ENCODE peak calls at places on chromosomes 6 and 20, in eight cellular contexts. K is NCI-H460; U is activated CD4-positive, alpha-beta T cell treated with anti-CD3 and anti-CD28 coated beads, Interleukin-2, amount 10 ng/mL, durations not matched to agents 7 days and 5 days; J is PC-3; B is midbrain; Q is B cell; O is activated effector memory CD4-positive, alpha-beta T cell treated with anti-CD3 and anti-CD28 coated beads, Interleukin-2, amount 50 U/mL, for 16 hours; A is Kasumi-1. P is an unnamed sample.

GRCh38 chr20:10007747-10008146 is 27.0 kb upstream of the ANKEF1 start:
- DNase-seq in A (no peak), K (no peak), Q (no peak), O (no peak), J (no peak), U (no peak), B (no peak), P (no peak)

GRCh38 chr20:37902504-37903313 is at the start of gene VSTM2L:
- DNase-seq in B (no peak), Q (peak; percentile 69), A (no peak), K (no peak), J (peak; percentile 72), U (no peak), O (no peak), P (no peak)

GRCh38 chr6:53793318-53793975 is 1.4 kb upstream of the LRRC1 start:
- DNase-seq in O (peak; percentile 75), J (peak; percentile 86), U (peak; percentile 51), A (peak; percentile 90), K (peak; percentile 31), Q (peak; percentile 31), B (peak; percentile 30), P (no peak)

GRCh38 chr6:142946924-142947701 is 2.1 kb upstream of the HIVEP2 start:
- DNase-seq in U (peak; percentile 61), K (no peak), B (peak; percentile 67), Q (peak; percentile 91), O (peak; percentile 94), J (peak; percentile 34), A (no peak), P (peak; percentile 55)

GRCh38 chr6:125868252-125868651 is 77.5 kb downstream of the NCOA7 start:
- DNase-seq in A (no peak), Q (no peak), U (no peak), O (no peak), K (no peak), B (peak; percentile 53), J (peak; percentile 11), P (no peak)

GRCh38 chr6:138577151-138577915 is 78.0 kb upstream of the NHSL1 start:
- DNase-seq in A (no peak), Q (no peak), J (no peak), U (no peak), B (no peak), K (no peak), O (no peak), P (no peak)

GRCh38 chr6:132498638-132499037 is 14.3 kb downstream of the STX7 start:
- DNase-seq in J (no peak), U (no peak), K (no peak), B (no peak), O (no peak), Q (no peak), A (no peak), P (no peak)

GRCh38 chr6:161168281-161168891 is 105.5 kb downstream of the AGPAT4 start:
- DNase-seq in O (no peak), A (no peak), B (peak; percentile 18), K (peak; percentile 64), Q (no peak), U (no peak), J (peak; percentile 96), P (no peak)

GRCh38 chr6:30234361-30234760 is 21.2 kb upstream of the TRIM26 start:
- DNase-seq in J (no peak), Q (no peak), O (no peak), A (no peak), U (no peak), B (no peak), K (no peak), P (no peak)

GRCh38 chr6:106751501-106752252 is 122.3 kb downstream of the QRSL1 start:
- DNase-seq in Q (no peak), A (no peak), B (no peak), K (no peak), U (no peak), O (no peak), J (peak; percentile 95), P (no peak)

GRCh38 chr20:36676701-36677421 is 30.9 kb upstream of the SLA2 start:
- DNase-seq in K (no peak), Q (no peak), A (no peak), O (no peak), B (no peak), J (no peak), U (no peak), P (no peak)

GRCh38 chr6:37516076-37516919 is 16.6 kb upstream of the CCDC167 start:
- DNase-seq in J (peak; percentile 82), B (peak; percentile 80), K (no peak), Q (peak; percentile 76), O (peak; percentile 96), A (no peak), U (peak; percentile 94), P (peak; percentile 69)

GRCh38 chr6:170080828-170081368 is 210.0 kb downstream of the DLL1 start:
- DNase-seq in A (no peak), O (peak; percentile 50), U (no peak), K (no peak), B (peak; percentile 24), Q (no peak), J (no peak), P (no peak)

GRCh38 chr6:147262943-147263342 is 58.7 kb downstream of the STXBP5 start:
- DNase-seq in A (no peak), U (no peak), Q (no peak), J (no peak), O (no peak), B (no peak), K (no peak), P (no peak)

GRCh38 chr6:33314943-33315752 is 1.3 kb upstream of the TAPBP start:
- DNase-seq in K (no peak), O (peak; percentile 71), B (no peak), U (no peak), A (no peak), J (peak; percentile 40), Q (no peak), P (no peak)

GRCh38 chr20:4007383-4008025 is 7.9 kb downstream of the RNF24 start:
- DNase-seq in Q (no peak), U (no peak), O (no peak), B (no peak), A (no peak), K (no peak), J (no peak), P (no peak)

GRCh38 chr6:139881728-139882211 is 507.3 kb upstream of the CITED2 start:
- DNase-seq in K (peak; percentile 36), Q (peak; percentile 22), B (peak; percentile 25), A (peak; percentile 42), O (no peak), U (peak; percentile 23), J (peak; percentile 54), P (no peak)

GRCh38 chr20:38126146-38126912 is 38.7 kb downstream of the TGM2 start:
- DNase-seq in J (no peak), A (no peak), K (no peak), U (no peak), O (peak; percentile 45), Q (no peak), B (no peak), P (no peak)

GRCh38 chr6:135410856-135411255 is 86.7 kb downstream of the AHI1 start:
- DNase-seq in O (no peak), K (no peak), A (no peak), U (no peak), J (no peak), Q (no peak), B (no peak), P (no peak)

GRCh38 chr6:56594699-56595098 is 48.0 kb downstream of the DST start:
- DNase-seq in Q (no peak), A (no peak), B (no peak), K (no peak), O (no peak), U (no peak), J (no peak), P (no peak)

GRCh38 chr6:139474145-139475108 is 100.0 kb upstream of the CITED2 start:
- DNase-seq in K (no peak), B (no peak), A (no peak), U (no peak), Q (no peak), J (no peak), O (no peak), P (no peak)

GRCh38 chr6:135088232-135088760 is 33.7 kb upstream of the HBS1L start:
- DNase-seq in J (no peak), O (no peak), B (no peak), U (no peak), A (no peak), Q (no peak), K (no peak), P (no peak)

GRCh38 chr20:14445310-14445709 is 107.9 kb upstream of the FLRT3 start:
- DNase-seq in J (peak; percentile 87), U (no peak), K (no peak), B (no peak), A (no peak), O (no peak), Q (no peak), P (no peak)

GRCh38 chr20:46286977-46287376 is 21.3 kb downstream of the CDH22 start:
- DNase-seq in J (no peak), B (no peak), O (no peak), U (no peak), A (no peak), K (no peak), Q (no peak), P (no peak)

GRCh38 chr6:3232017-3232838 is 4.8 kb upstream of the TUBB2B start:
- DNase-seq in O (no peak), Q (no peak), B (peak; percentile 66), U (no peak), J (no peak), A (no peak), K (no peak), P (no peak)

GRCh38 chr6:5930143-5930770 is 76.5 kb downstream of the NRN1 start:
- DNase-seq in A (no peak), B (no peak), O (no peak), K (no peak), J (no peak), U (no peak), Q (no peak), P (no peak)

GRCh38 chr20:56400001-56400640 is 7.7 kb downstream of the CSTF1 start:
- DNase-seq in Q (peak; percentile 54), O (peak; percentile 80), B (peak; percentile 67), A (peak; percentile 79), U (peak; percentile 81), J (peak; percentile 84), K (peak; percentile 45), P (peak; percentile 35)

P was measured in stimulated activated CD4-positive, alpha-beta T cell treated with anti-CD3 and anti-CD28 coated beads, TNF-alpha, amount 100 ng/mL, for 24 hours.